ENCODE peak calls at places on chromosomes 5 and 9, in five cellular contexts. One of them, this sample, is unnamed.

GRCh38 chr5:161027763-161028162 is 175.8 kb upstream of the ATP10B start:
- DNase-seq in A549: no peak
- DNase-seq in K562: no peak
- DNase-seq in endothelial cell of umbilical vein: no peak
- DNase-seq in GM12878: no peak
- DNase-seq in this sample: no peak

GRCh38 chr9:16358751-16359150 is 511.7 kb downstream of the BNC2 start:
- DNase-seq in A549: no peak
- DNase-seq in K562: no peak
- DNase-seq in endothelial cell of umbilical vein: no peak
- DNase-seq in GM12878: no peak
- DNase-seq in this sample: no peak

GRCh38 chr5:2491846-2492245 is 259.6 kb downstream of the IRX2 start:
- DNase-seq in A549: no peak
- DNase-seq in K562: no peak
- DNase-seq in endothelial cell of umbilical vein: no peak
- DNase-seq in GM12878: no peak
- DNase-seq in this sample: no peak

GRCh38 chr5:89457411-89458329 is 574.7 kb upstream of the MEF2C start:
- DNase-seq in A549: peak
- DNase-seq in K562: peak
- DNase-seq in endothelial cell of umbilical vein: peak
- DNase-seq in GM12878: no peak
- DNase-seq in this sample: no peak

GRCh38 chr9:71245651-71246050 is 124.2 kb upstream of the TRPM3 start:
- DNase-seq in A549: no peak
- DNase-seq in K562: no peak
- DNase-seq in endothelial cell of umbilical vein: no peak
- DNase-seq in GM12878: no peak
- DNase-seq in this sample: no peak

GRCh38 chr9:16532272-16532671 is 338.2 kb downstream of the BNC2 start:
- DNase-seq in A549: no peak
- DNase-seq in K562: no peak
- DNase-seq in endothelial cell of umbilical vein: no peak
- DNase-seq in GM12878: no peak
- DNase-seq in this sample: peak

GRCh38 chr9:110206388-110206787 is 1.6 kb downstream of the C9orf152 start:
- DNase-seq in A549: no peak
- DNase-seq in K562: no peak
- DNase-seq in endothelial cell of umbilical vein: no peak
- DNase-seq in GM12878: no peak
- DNase-seq in this sample: no peak

GRCh38 chr5:33313150-33313549 is 127.6 kb upstream of the TARS1 start:
- DNase-seq in A549: peak
- DNase-seq in K562: peak
- DNase-seq in endothelial cell of umbilical vein: peak
- DNase-seq in GM12878: no peak
- DNase-seq in this sample: no peak

GRCh38 chr5:66255702-66256101 is 111.6 kb downstream of the SREK1 start:
- DNase-seq in A549: no peak
- DNase-seq in K562: no peak
- DNase-seq in endothelial cell of umbilical vein: no peak
- DNase-seq in GM12878: no peak
- DNase-seq in this sample: peak

GRCh38 chr5:6450235-6450860 is 1.7 kb downstream of the UBE2QL1 start:
- DNase-seq in A549: no peak
- DNase-seq in K562: no peak
- DNase-seq in endothelial cell of umbilical vein: no peak
- DNase-seq in GM12878: no peak
- DNase-seq in this sample: no peak

GRCh38 chr9:91714020-91714721 is 235.9 kb downstream of the ROR2 start:
- DNase-seq in A549: peak
- DNase-seq in K562: peak
- DNase-seq in endothelial cell of umbilical vein: peak
- DNase-seq in GM12878: no peak
- DNase-seq in this sample: peak

GRCh38 chr5:54412913-54413312 is 42.6 kb upstream of the HSPB3 start:
- DNase-seq in A549: no peak
- DNase-seq in K562: no peak
- DNase-seq in endothelial cell of umbilical vein: no peak
- DNase-seq in GM12878: no peak
- DNase-seq in this sample: no peak

GRCh38 chr5:133065482-133065881 is 13.7 kb downstream of the HSPA4 start:
- DNase-seq in A549: no peak
- DNase-seq in K562: no peak
- DNase-seq in endothelial cell of umbilical vein: no peak
- DNase-seq in GM12878: no peak
- DNase-seq in this sample: no peak

GRCh38 chr9:86287013-86287412 is 4.7 kb upstream of the ISCA1 start:
- DNase-seq in A549: peak
- DNase-seq in K562: peak
- DNase-seq in endothelial cell of umbilical vein: no peak
- DNase-seq in GM12878: no peak
- DNase-seq in this sample: peak

GRCh38 chr9:84137968-84138367 is 157.4 kb downstream of the RMI1 start:
- DNase-seq in A549: peak
- DNase-seq in K562: no peak
- DNase-seq in endothelial cell of umbilical vein: no peak
- DNase-seq in GM12878: no peak
- DNase-seq in this sample: peak

GRCh38 chr5:98106116-98107088 is 667.1 kb upstream of the RGMB start:
- DNase-seq in A549: no peak
- DNase-seq in K562: no peak
- DNase-seq in endothelial cell of umbilical vein: peak
- DNase-seq in GM12878: no peak
- DNase-seq in this sample: no peak

GRCh38 chr9:80127920-80128319 is 556.2 kb downstream of the TLE4 start:
- DNase-seq in A549: no peak
- DNase-seq in K562: no peak
- DNase-seq in endothelial cell of umbilical vein: no peak
- DNase-seq in GM12878: no peak
- DNase-seq in this sample: no peak

GRCh38 chr9:12856608-12857007 is 81.8 kb downstream of the LURAP1L start:
- DNase-seq in A549: no peak
- DNase-seq in K562: no peak
- DNase-seq in endothelial cell of umbilical vein: no peak
- DNase-seq in GM12878: no peak
- DNase-seq in this sample: no peak

GRCh38 chr5:4576161-4576748 is 563.9 kb upstream of the ADAMTS16 start:
- DNase-seq in A549: no peak
- DNase-seq in K562: no peak
- DNase-seq in endothelial cell of umbilical vein: no peak
- DNase-seq in GM12878: no peak
- DNase-seq in this sample: no peak

GRCh38 chr5:67361932-67362729 is 165.5 kb upstream of the CD180 start:
- DNase-seq in A549: no peak
- DNase-seq in K562: no peak
- DNase-seq in endothelial cell of umbilical vein: peak
- DNase-seq in GM12878: no peak
- DNase-seq in this sample: no peak

GRCh38 chr9:77417570-77417969 is 230.6 kb downstream of the GNA14 start:
- DNase-seq in A549: peak
- DNase-seq in K562: no peak
- DNase-seq in endothelial cell of umbilical vein: peak
- DNase-seq in GM12878: no peak
- DNase-seq in this sample: peak

GRCh38 chr9:99936947-99937587 is 30.6 kb downstream of the STX17 start:
- DNase-seq in A549: no peak
- DNase-seq in K562: no peak
- DNase-seq in endothelial cell of umbilical vein: no peak
- DNase-seq in GM12878: no peak
- DNase-seq in this sample: no peak

GRCh38 chr9:95077053-95077765 is 240.3 kb downstream of the FANCC start:
- DNase-seq in A549: no peak
- DNase-seq in K562: no peak
- DNase-seq in endothelial cell of umbilical vein: no peak
- DNase-seq in GM12878: no peak
- DNase-seq in this sample: no peak

GRCh38 chr9:123866497-123866896 is 63.4 kb downstream of the DENND1A start:
- DNase-seq in A549: no peak
- DNase-seq in K562: no peak
- DNase-seq in endothelial cell of umbilical vein: no peak
- DNase-seq in GM12878: no peak
- DNase-seq in this sample: peak

GRCh38 chr9:124660341-124660801 is 110.7 kb downstream of the NR6A1 start:
- DNase-seq in A549: peak
- DNase-seq in K562: peak
- DNase-seq in endothelial cell of umbilical vein: peak
- DNase-seq in GM12878: peak
- DNase-seq in this sample: peak

GRCh38 chr9:113375057-113376023 is 1.4 kb downstream of the HDHD3 start:
- DNase-seq in A549: peak
- DNase-seq in K562: peak
- DNase-seq in endothelial cell of umbilical vein: no peak
- DNase-seq in GM12878: no peak
- DNase-seq in this sample: no peak

GRCh38 chr9:133144887-133145466 is 18.7 kb downstream of the GBGT1 start:
- DNase-seq in A549: no peak
- DNase-seq in K562: no peak
- DNase-seq in endothelial cell of umbilical vein: no peak
- DNase-seq in GM12878: no peak
- DNase-seq in this sample: no peak

GRCh38 chr9:133142657-133143592 is 20.8 kb downstream of the GBGT1 start:
- DNase-seq in A549: no peak
- DNase-seq in K562: peak
- DNase-seq in endothelial cell of umbilical vein: no peak
- DNase-seq in GM12878: no peak
- DNase-seq in this sample: no peak

GRCh38 chr9:133143639-133144141 is 20.0 kb downstream of the GBGT1 start:
- DNase-seq in A549: no peak
- DNase-seq in K562: no peak
- DNase-seq in endothelial cell of umbilical vein: no peak
- DNase-seq in GM12878: no peak
- DNase-seq in this sample: no peak

GRCh38 chr9:133141833-133142594 is 21.0 kb upstream of the RALGDS start:
- DNase-seq in A549: no peak
- DNase-seq in K562: no peak
- DNase-seq in endothelial cell of umbilical vein: no peak
- DNase-seq in GM12878: no peak
- DNase-seq in this sample: no peak

GRCh38 chr9:133144142-133144886 is 19.4 kb downstream of the GBGT1 start:
- DNase-seq in A549: peak
- DNase-seq in K562: peak
- DNase-seq in endothelial cell of umbilical vein: peak
- DNase-seq in GM12878: peak
- DNase-seq in this sample: peak
- TF ChIP-seq MYC in A549: peak
- TF ChIP-seq MYC in K562: peak
- TF ChIP-seq MYC in endothelial cell of umbilical vein: no peak
- TF ChIP-seq MYC in GM12878: no peak
- TF ChIP-seq MYC in this sample: peak

DNA sequence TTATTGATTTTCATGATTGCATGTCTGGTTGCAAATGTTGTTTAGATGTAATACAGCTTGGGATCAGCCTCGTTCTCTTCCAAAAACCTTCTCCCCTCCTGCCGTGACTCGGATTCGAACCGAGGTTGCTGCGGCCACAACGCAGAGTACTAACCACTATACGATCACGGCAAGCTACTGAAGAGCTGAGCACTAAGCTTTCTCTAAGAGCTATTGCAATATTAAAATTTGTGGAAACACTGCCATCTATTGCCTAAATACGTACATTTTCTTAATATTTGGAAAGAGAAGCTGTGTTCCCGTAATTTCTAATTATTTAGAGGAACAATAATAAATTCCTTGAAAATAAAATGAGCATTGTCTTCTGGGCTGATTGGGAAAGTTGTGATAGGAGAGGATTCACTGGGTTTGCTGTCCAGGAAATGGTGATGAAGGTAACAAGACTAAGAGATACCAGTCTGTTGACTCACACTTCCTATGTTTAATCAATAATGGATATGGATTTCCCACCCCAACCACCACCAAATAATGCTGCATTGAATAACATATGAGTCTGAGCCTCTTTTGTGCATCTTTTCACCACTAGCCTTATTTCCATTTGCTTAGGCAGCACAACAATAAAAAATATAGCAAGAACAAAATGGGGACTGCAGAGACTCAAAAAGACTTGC is 120.0 kb upstream of the NFIB start:
- DNase-seq in A549: peak
- DNase-seq in K562: peak
- DNase-seq in endothelial cell of umbilical vein: no peak
- DNase-seq in GM12878: no peak
- DNase-seq in this sample: peak
- TF ChIP-seq MYC in A549: no peak
- TF ChIP-seq MYC in K562: no peak
- TF ChIP-seq MYC in endothelial cell of umbilical vein: no peak
- TF ChIP-seq MYC in GM12878: no peak
- TF ChIP-seq MYC in this sample: no peak

DNA sequence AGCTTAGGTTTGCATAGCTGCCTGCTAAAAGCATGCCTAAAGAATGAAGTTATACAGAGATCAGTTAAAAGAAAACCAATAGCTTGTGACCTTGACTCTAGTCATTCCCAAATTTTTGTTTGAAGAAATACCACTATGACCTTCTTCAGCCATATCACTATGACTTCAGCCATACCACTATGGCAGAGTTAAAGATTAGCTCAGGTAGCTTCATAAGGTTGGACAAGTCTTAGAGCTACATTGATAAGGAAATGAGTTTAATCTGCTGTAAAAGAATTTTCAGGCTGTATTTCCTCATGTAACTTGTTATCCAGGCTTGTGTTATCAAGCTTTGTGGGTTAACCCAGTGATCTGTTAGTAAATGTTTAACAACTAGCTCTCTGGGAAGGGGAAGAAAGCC is 30.7 kb downstream of the C6 start:
- DNase-seq in A549: peak
- DNase-seq in K562: no peak
- DNase-seq in endothelial cell of umbilical vein: no peak
- DNase-seq in GM12878: no peak
- DNase-seq in this sample: no peak
- TF ChIP-seq MYC in A549: no peak
- TF ChIP-seq MYC in K562: no peak
- TF ChIP-seq MYC in endothelial cell of umbilical vein: no peak
- TF ChIP-seq MYC in GM12878: no peak
- TF ChIP-seq MYC in this sample: no peak

DNA sequence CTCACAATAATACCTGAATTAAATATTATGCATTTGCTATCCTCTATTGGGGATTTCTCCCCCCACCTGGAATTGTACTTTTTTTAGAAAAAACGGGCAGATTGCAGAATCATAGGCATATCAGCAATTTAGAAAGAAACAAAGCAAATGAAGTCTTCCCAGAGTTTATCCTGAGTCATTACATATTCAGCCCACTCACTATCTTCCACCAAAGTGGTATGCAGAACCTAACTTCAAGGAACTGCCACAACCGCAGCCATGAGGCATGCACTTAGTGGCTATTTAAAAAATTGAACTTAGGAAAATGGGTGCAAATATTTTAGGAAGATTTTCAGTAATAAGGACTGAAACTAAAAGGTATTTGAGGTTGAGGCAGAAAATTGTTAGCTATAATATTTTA is 48.6 kb downstream of the UBAP1 start:
- DNase-seq in A549: no peak
- DNase-seq in K562: peak
- DNase-seq in endothelial cell of umbilical vein: no peak
- DNase-seq in GM12878: no peak
- DNase-seq in this sample: no peak
- TF ChIP-seq MYC in A549: no peak
- TF ChIP-seq MYC in K562: no peak
- TF ChIP-seq MYC in endothelial cell of umbilical vein: no peak
- TF ChIP-seq MYC in GM12878: no peak
- TF ChIP-seq MYC in this sample: no peak